ENCODE peak calls at places on chromosome 9, in eight cellular contexts. F, S, O, H, W, R, Z and G are unnamed samples.

GRCh38 chr9:95028855-95029219 is 288.7 kb downstream of the FANCC start:
- DNase-seq in F (no peak), S (no peak), O (no peak), H (no peak), W (no peak), R (no peak), Z (no peak), G (no peak)

GRCh38 chr9:115938479-115938878 is 215.1 kb upstream of the PAPPA start:
- DNase-seq in F (no peak), S (no peak), O (no peak), H (no peak), W (no peak), R (no peak), Z (no peak), G (no peak)

GRCh38 chr9:111069233-111069632 is 31.0 kb upstream of the LPAR1 start:
- DNase-seq in F (no peak), S (no peak), O (no peak), H (no peak), W (no peak), R (no peak), Z (no peak), G (no peak)

GRCh38 chr9:127347831-127348699 is 48.9 kb upstream of the SLC2A8 start:
- DNase-seq in F (no peak), S (no peak), O (no peak), H (no peak), W (peak), R (no peak), Z (no peak), G (no peak)

GRCh38 chr9:96874947-96875459 is 20.7 kb upstream of the ZNF782 start:
- DNase-seq in F (no peak), S (no peak), O (peak), H (peak), W (no peak), R (peak), Z (no peak), G (peak)

GRCh38 chr9:86487222-86487841 is 133.1 kb upstream of the TUT7 start:
- DNase-seq in F (no peak), S (peak), O (no peak), H (no peak), W (peak), R (peak), Z (peak), G (peak)

GRCh38 chr9:137639303-137640051 is 20.7 kb downstream of the EHMT1 start:
- DNase-seq in F (no peak), S (no peak), O (no peak), H (no peak), W (no peak), R (peak), Z (no peak), G (no peak)

GRCh38 chr9:94931036-94931633 is 204.6 kb downstream of the AOPEP start:
- DNase-seq in F (no peak), S (no peak), O (no peak), H (no peak), W (no peak), R (no peak), Z (no peak), G (no peak)

GRCh38 chr9:96219615-96220257 is 82.2 kb downstream of the HSD17B3 start:
- DNase-seq in F (peak), S (peak), O (no peak), H (no peak), W (peak), R (peak), Z (peak), G (peak)

GRCh38 chr9:2291980-2292704 is 277.0 kb downstream of the SMARCA2 start:
- DNase-seq in F (no peak), S (no peak), O (no peak), H (no peak), W (no peak), R (no peak), Z (peak), G (no peak)

GRCh38 chr9:81536242-81537025 is 152.9 kb downstream of the TLE1 start:
- DNase-seq in F (no peak), S (no peak), O (no peak), H (no peak), W (no peak), R (no peak), Z (no peak), G (no peak)

GRCh38 chr9:70156729-70157128 is 102.0 kb upstream of the SMC5 start:
- DNase-seq in F (no peak), S (no peak), O (no peak), H (no peak), W (no peak), R (no peak), Z (no peak), G (no peak)

GRCh38 chr9:3751125-3751758 is 225.4 kb upstream of the RFX3 start:
- DNase-seq in F (no peak), S (no peak), O (no peak), H (no peak), W (peak), R (no peak), Z (no peak), G (no peak)

GRCh38 chr9:126509718-126510117 is 104.0 kb upstream of the LMX1B start:
- DNase-seq in F (no peak), S (no peak), O (no peak), H (no peak), W (no peak), R (no peak), Z (no peak), G (no peak)

GRCh38 chr9:129524848-129525345 is 96.0 kb downstream of the C9orf50 start:
- DNase-seq in F (no peak), S (no peak), O (no peak), H (no peak), W (no peak), R (no peak), Z (no peak), G (no peak)

GRCh38 chr9:75462866-75463265 is 374.6 kb downstream of the OSTF1 start:
- DNase-seq in F (no peak), S (no peak), O (no peak), H (no peak), W (no peak), R (no peak), Z (no peak), G (no peak)

GRCh38 chr9:21070171-21070571 is 7.6 kb downstream of the IFNB1 start:
- DNase-seq in F (peak), S (no peak), O (no peak), H (peak), W (peak), R (no peak), Z (no peak), G (no peak)

GRCh38 chr9:133981589-133981957 is 10.6 kb downstream of the VAV2 start:
- DNase-seq in F (no peak), S (peak), O (no peak), H (no peak), W (no peak), R (no peak), Z (no peak), G (no peak)

GRCh38 chr9:89533396-89534187 is 35.7 kb upstream of the SEMA4D start:
- DNase-seq in F (no peak), S (no peak), O (no peak), H (no peak), W (no peak), R (no peak), Z (no peak), G (no peak)

GRCh38 chr9:114216081-114216480 is 60.7 kb downstream of the COL27A1 start:
- DNase-seq in F (peak), S (no peak), O (no peak), H (peak), W (no peak), R (no peak), Z (no peak), G (no peak)

GRCh38 chr9:136299116-136299515 is 4.8 kb downstream of the CCDC187 start:
- DNase-seq in F (no peak), S (no peak), O (no peak), H (no peak), W (no peak), R (no peak), Z (no peak), G (no peak)

GRCh38 chr9:137757139-137757538 is 120.4 kb upstream of the CACNA1B start:
- DNase-seq in F (peak), S (no peak), O (no peak), H (no peak), W (no peak), R (no peak), Z (no peak), G (no peak)

GRCh38 chr9:137278061-137278912 is 761 bp downstream of the TOR4A start:
- DNase-seq in F (peak), S (peak), O (peak), H (no peak), W (peak), R (peak), Z (no peak), G (peak)

GRCh38 chr9:93090091-93090655 is 5.8 kb upstream of the CARD19 start:
- DNase-seq in F (no peak), S (no peak), O (no peak), H (no peak), W (no peak), R (no peak), Z (no peak), G (no peak)

GRCh38 chr9:20618361-20618799 is 3.9 kb downstream of the MLLT3 start:
- DNase-seq in F (no peak), S (no peak), O (no peak), H (peak), W (no peak), R (peak), Z (no peak), G (no peak)

GRCh38 chr9:22447607-22448305 is 1.1 kb downstream of the DMRTA1 start:
- DNase-seq in F (no peak), S (peak), O (no peak), H (peak), W (peak), R (no peak), Z (no peak), G (no peak)

GRCh38 chr9:79236466-79236865 is 335.3 kb upstream of the TLE4 start:
- DNase-seq in F (no peak), S (no peak), O (no peak), H (no peak), W (no peak), R (no peak), Z (no peak), G (no peak)

GRCh38 chr9:76394896-76395244 is 644 bp upstream of the RFK start:
- DNase-seq in F (peak), S (peak), O (no peak), H (peak), W (peak), R (peak), Z (peak), G (peak)

GRCh38 chr9:127723450-127723849 is 7.6 kb downstream of the TTC16 start:
- DNase-seq in F (no peak), S (no peak), O (no peak), H (no peak), W (no peak), R (no peak), Z (no peak), G (no peak)

GRCh38 chr9:93258419-93258817 is 74.5 kb downstream of the WNK2 start:
- DNase-seq in F (no peak), S (no peak), O (no peak), H (peak), W (no peak), R (no peak), Z (no peak), G (no peak)

GRCh38 chr9:116100711-116101111 is 52.9 kb upstream of the PAPPA start:
- DNase-seq in F (no peak), S (no peak), O (no peak), H (no peak), W (no peak), R (no peak), Z (no peak), G (no peak)

GRCh38 chr9:70257991-70258691 is 637 bp upstream of the SMC5 start:
- DNase-seq in F (no peak), S (no peak), O (no peak), H (peak), W (peak), R (peak), Z (peak), G (peak)